ENCODE peak calls at places on chromosome 6, in seven cellular contexts. Y is OCI-LY7, R is brain microvascular endothelial cell, L is mammary epithelial cell, B is lung, I is uterus, U is fibroblast of lung. W is an unnamed sample.
A peak's percentile ranks its signal among the peaks of the same experiment; 100 is the strongest.

GRCh38 chr6:32796848-32797776 is 19.7 kb downstream of the HLA-DOB start:
- DNase-seq in Y (peak; percentile 85), I (peak; percentile 73), U (peak; percentile 68), B (peak; percentile 76), L (peak; percentile 54), R (peak; percentile 47), W (peak; percentile 55)

GRCh38 chr6:134419717-134420116 is 101.8 kb upstream of the SGK1 start:
- DNase-seq in I (no peak), L (no peak), R (no peak), Y (no peak), U (peak; percentile 61), B (no peak), W (no peak)

GRCh38 chr6:3585320-3585935 is 128.6 kb upstream of the SLC22A23 start:
- DNase-seq in Y (no peak), I (no peak), B (no peak), L (peak; percentile 86), U (peak; percentile 91), R (peak; percentile 40), W (no peak)

GRCh38 chr6:108927927-108928326 is 79.7 kb downstream of the ARMC2 start:
- DNase-seq in U (no peak), Y (no peak), B (no peak), L (peak; percentile 41), R (no peak), I (no peak), W (no peak)

GRCh38 chr6:17012421-17013225 is 89.2 kb upstream of the STMND1 start:
- DNase-seq in U (peak; percentile 61), Y (no peak), L (peak; percentile 16), I (peak; percentile 57), R (peak; percentile 82), B (no peak), W (no peak)

GRCh38 chr6:51350308-51350904 is 531.7 kb downstream of the TFAP2B start:
- DNase-seq in Y (peak; percentile 6), B (no peak), R (peak; percentile 8), U (no peak), L (no peak), I (no peak), W (no peak)

GRCh38 chr6:69699655-69700054 is 97.2 kb downstream of the LMBRD1 start:
- DNase-seq in B (no peak), R (no peak), Y (no peak), U (no peak), L (no peak), I (no peak), W (no peak)

GRCh38 chr6:48213076-48213788 is 102.2 kb upstream of the PTCHD4 start:
- DNase-seq in Y (no peak), U (no peak), L (peak; percentile 48), B (no peak), I (no peak), R (no peak), W (no peak)

GRCh38 chr6:125274935-125275334 is 26.8 kb downstream of the HDDC2 start:
- DNase-seq in I (no peak), B (no peak), L (no peak), U (no peak), Y (no peak), R (no peak), W (no peak)

GRCh38 chr6:27178001-27178730 is 69.3 kb upstream of the PRSS16 start:
- DNase-seq in Y (peak; percentile 74), I (peak; percentile 71), U (peak; percentile 95), B (peak; percentile 69), L (peak; percentile 85), R (peak; percentile 91), W (peak; percentile 53)

GRCh38 chr6:105793132-105793531 is 293.0 kb upstream of the PRDM1 start:
- DNase-seq in U (no peak), R (no peak), B (no peak), L (no peak), I (no peak), Y (peak; percentile 81), W (peak; percentile 59)

GRCh38 chr6:31474871-31475286 is 23.1 kb upstream of the MICB start:
- DNase-seq in U (no peak), R (no peak), Y (no peak), I (no peak), L (no peak), B (peak; percentile 26), W (no peak)

GRCh38 chr6:149888659-149889058 is 9.3 kb downstream of the RAET1E start:
- DNase-seq in U (peak; percentile 35), L (peak; percentile 88), I (no peak), Y (no peak), B (no peak), R (no peak), W (no peak)

GRCh38 chr6:36727491-36728021 is 29.9 kb downstream of the RAB44 start:
- DNase-seq in L (peak; percentile 57), Y (no peak), U (no peak), I (no peak), R (peak; percentile 39), B (no peak), W (peak; percentile 43)

GRCh38 chr6:8789878-8790277 is 354.5 kb upstream of the SLC35B3 start:
- DNase-seq in B (no peak), L (no peak), U (no peak), I (no peak), Y (no peak), R (no peak), W (no peak)

GRCh38 chr6:42781811-42782688 is at the start of gene BICRAL:
- DNase-seq in R (peak; percentile 58), B (peak; percentile 70), U (peak; percentile 90), I (peak; percentile 77), L (peak; percentile 56), Y (peak; percentile 74), W (peak; percentile 43)

GRCh38 chr6:144181639-144182038 is 31.3 kb downstream of the STX11 start:
- DNase-seq in B (no peak), U (no peak), Y (no peak), L (no peak), I (no peak), R (no peak), W (no peak)
- TF ChIP-seq CTCF in B (no peak), U (no peak), Y (no peak), L (no peak), I (no peak), R (no peak), W (no peak)

DNA sequence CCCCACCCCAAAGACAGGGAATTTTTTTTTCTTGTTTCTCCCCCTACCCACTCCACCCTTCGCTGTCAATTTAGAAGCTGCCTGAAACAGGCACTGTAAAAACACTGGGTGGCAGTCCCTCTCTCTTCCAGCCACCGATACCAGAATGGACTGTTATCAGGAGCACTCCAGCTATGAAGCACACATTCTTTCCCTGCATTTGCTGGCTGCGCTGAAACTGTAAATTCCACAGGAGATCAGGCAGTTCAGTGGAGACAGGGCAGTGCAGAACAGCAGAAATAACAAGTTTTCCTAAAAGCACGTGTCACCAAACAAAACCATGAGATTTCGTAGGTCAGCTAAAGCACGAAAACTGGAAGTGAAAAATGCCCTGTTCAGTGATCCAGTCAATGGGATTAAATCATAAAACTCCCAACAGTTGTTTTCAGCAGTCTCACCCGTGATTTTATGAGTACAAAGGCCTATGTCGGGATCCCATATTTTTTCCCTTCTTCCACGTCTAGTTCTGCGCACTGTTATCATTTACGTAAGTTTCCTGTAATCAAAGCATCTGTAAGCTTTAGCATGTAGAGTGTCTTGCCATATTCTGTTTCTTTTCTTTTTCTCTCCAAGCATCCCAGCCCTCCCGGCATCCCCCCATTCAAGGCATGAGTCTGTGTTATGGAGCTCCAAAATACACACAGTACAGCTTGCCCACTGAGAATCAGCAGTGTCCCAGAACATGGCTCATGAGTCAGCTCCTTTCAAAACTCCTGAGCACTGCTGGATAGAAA is 359.9 kb upstream of the EPHA7 start:
- DNase-seq in B (no peak), L (no peak), U (peak; percentile 48), I (no peak), Y (no peak), R (peak; percentile 77), W (no peak)
- TF ChIP-seq CTCF in B (no peak), L (no peak), U (peak; percentile 33), I (no peak), Y (no peak), R (peak; percentile 55), W (no peak)

DNA sequence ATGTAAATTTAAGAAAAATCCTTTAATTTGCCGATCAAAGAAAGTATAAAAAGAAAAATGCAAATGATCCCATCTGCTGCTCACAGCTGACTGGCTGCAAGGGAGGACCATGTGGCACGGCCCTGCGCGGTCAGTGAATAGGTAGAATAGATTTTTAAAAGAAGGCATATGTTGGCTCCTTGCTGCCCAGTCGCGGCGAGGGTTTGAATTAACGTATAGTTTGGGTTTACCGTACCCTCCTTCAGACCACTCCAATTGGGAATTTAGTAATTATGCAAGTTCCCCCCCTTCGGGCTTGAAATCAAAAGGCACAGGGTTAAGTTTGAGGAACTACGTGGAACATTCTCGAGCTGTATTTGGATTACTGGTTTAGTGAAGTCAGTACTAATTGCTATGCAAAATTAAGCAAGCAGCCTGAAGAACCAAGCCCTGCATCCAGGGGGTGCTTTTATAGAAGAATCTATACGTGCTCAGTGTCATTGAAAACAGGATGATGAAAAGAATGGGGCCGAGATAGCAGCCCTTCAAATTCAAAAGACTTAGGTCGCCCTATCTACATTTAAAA is 1.1 kb upstream of the BEND3 start:
- DNase-seq in Y (peak; percentile 96), L (peak; percentile 16), U (no peak), R (peak; percentile 22), I (no peak), B (peak; percentile 34), W (no peak)
- TF ChIP-seq CTCF in Y (peak; percentile 56), L (no peak), U (peak; percentile 22), R (peak; percentile 43), I (no peak), B (no peak), W (no peak)

DNA sequence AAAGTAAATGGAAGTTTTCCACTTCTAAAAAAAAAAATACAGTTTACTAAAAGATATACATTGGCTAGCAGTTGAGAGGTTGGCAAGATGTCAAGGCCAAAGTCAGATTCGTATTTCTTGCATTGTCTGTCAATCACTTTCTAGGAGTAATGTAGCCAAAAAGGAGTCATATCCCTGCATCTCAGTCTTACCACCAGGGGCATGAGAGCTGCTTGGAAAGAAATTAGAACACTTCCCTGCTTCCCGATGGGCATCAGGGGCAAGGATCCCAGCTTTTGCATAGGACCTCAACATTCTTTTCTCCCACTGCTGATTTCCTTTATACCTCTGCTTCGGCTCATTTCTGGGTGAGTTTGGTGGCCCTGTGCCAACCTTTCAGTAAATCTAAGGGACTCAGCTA is 581.0 kb upstream of the MAP3K7 start:
- DNase-seq in R (no peak), B (no peak), U (no peak), Y (no peak), I (no peak), L (no peak), W (no peak)
- TF ChIP-seq CTCF in R (peak; percentile 57), B (no peak), U (peak; percentile 52), Y (peak; percentile 35), I (no peak), L (peak; percentile 19), W (no peak)

GRCh38 chr6:40586369-40586768 is 795 bp downstream of the LRFN2 start:
- DNase-seq in L (no peak), R (no peak), U (no peak), Y (no peak), B (no peak), I (no peak), W (no peak)

GRCh38 chr6:40586800-40587201 is 363 bp downstream of the LRFN2 start:
- DNase-seq in L (no peak), I (no peak), Y (no peak), U (no peak), R (no peak), B (no peak), W (no peak)

GRCh38 chr6:40588480-40588879 is 1.3 kb upstream of the LRFN2 start:
- DNase-seq in L (no peak), U (no peak), B (no peak), Y (no peak), I (no peak), R (no peak), W (no peak)

GRCh38 chr6:40588070-40588384 is 863 bp upstream of the LRFN2 start:
- DNase-seq in U (no peak), R (no peak), Y (no peak), I (no peak), L (no peak), B (no peak), W (no peak)

GRCh38 chr6:40587240-40588069 is at the start of gene LRFN2:
- DNase-seq in B (peak; percentile 70), U (peak; percentile 61), I (peak; percentile 43), Y (no peak), L (peak; percentile 70), R (peak; percentile 45), W (no peak)
- TF ChIP-seq CTCF in B (peak; percentile 15), U (peak; percentile 42), I (peak; percentile 72), Y (peak; percentile 27), L (peak; percentile 65), R (peak; percentile 58), W (peak; percentile 38)

W was measured in CD14-positive monocyte.